ENCODE peak calls at places on chromosome 22, in eight cellular contexts. J is colonic mucosa; N is GM23248; X is A549; L is effector CD8-positive, alpha-beta T cell; Q is heart right ventricle; M is mammary epithelial cell; H is CD8-positive, alpha-beta memory T cell. I is an unnamed sample.

GRCh38 chr22:35379146-35379993 is 1.5 kb upstream of the HMOX1 start:
- DNase-seq in J (peak), L (no peak), H (no peak), N (no peak), X (no peak), M (no peak), Q (no peak), I (no peak)

GRCh38 chr22:45254789-45255261 is 14.1 kb upstream of the KIAA0930 start:
- DNase-seq in M (no peak), J (no peak), X (no peak), L (no peak), Q (no peak), N (no peak), H (no peak), I (peak)

GRCh38 chr22:37147186-37147990 is 2.3 kb downstream of the IL2RB start:
- DNase-seq in H (no peak), Q (no peak), N (no peak), J (no peak), M (no peak), L (no peak), X (no peak), I (no peak)

GRCh38 chr22:46936378-46936916 is 174.0 kb downstream of the TBC1D22A start:
- DNase-seq in J (peak), Q (no peak), L (no peak), M (no peak), X (no peak), H (no peak), N (peak), I (no peak)

GRCh38 chr22:24894220-24894975 is 52.1 kb downstream of the LHFPL7 start:
- DNase-seq in H (no peak), Q (peak), M (peak), J (peak), N (peak), X (peak), L (no peak), I (no peak)

GRCh38 chr22:41816241-41816640 is 15.8 kb downstream of the CCDC134 start:
- DNase-seq in Q (no peak), J (no peak), H (no peak), X (no peak), N (no peak), L (no peak), M (no peak), I (no peak)

GRCh38 chr22:40509401-40510134 is 127.0 kb downstream of the MRTFA start:
- DNase-seq in N (peak), M (peak), Q (peak), L (no peak), J (peak), H (no peak), X (no peak), I (no peak)

GRCh38 chr22:42770941-42771647 is 50.4 kb upstream of the A4GALT start:
- DNase-seq in L (no peak), N (no peak), X (no peak), J (no peak), Q (no peak), H (no peak), M (no peak), I (no peak)

GRCh38 chr22:49326558-49326957 is 501.1 kb downstream of the BRD1 start:
- DNase-seq in Q (no peak), J (no peak), N (no peak), X (no peak), M (no peak), L (no peak), H (no peak), I (no peak)

GRCh38 chr22:28408702-28409101 is 270.9 kb downstream of the TTC28 start:
- DNase-seq in L (no peak), J (no peak), X (no peak), H (no peak), N (no peak), M (no peak), Q (no peak), I (no peak)

GRCh38 chr22:25076281-25076680 is 123.4 kb upstream of the CRYBB3 start:
- DNase-seq in X (no peak), Q (no peak), L (no peak), N (no peak), J (no peak), H (peak), M (no peak), I (no peak)

GRCh38 chr22:26711205-26711958 is 54.0 kb downstream of the MIAT start:
- DNase-seq in X (no peak), Q (no peak), H (peak), J (no peak), N (peak), L (no peak), M (no peak), I (no peak)

GRCh38 chr22:19069451-19069850 is 52.8 kb downstream of the DGCR2 start:
- DNase-seq in H (no peak), Q (no peak), J (no peak), X (no peak), L (no peak), M (no peak), N (no peak), I (no peak)

GRCh38 chr22:36144886-36145541 is 15.5 kb downstream of the APOL3 start:
- DNase-seq in M (peak), X (peak), H (peak), L (no peak), N (peak), Q (peak), J (peak), I (peak)

I was measured in CD4-positive, CD25-positive, alpha-beta regulatory T cell.